ENCODE peak calls at places on chromosomes 5 and 9, in seven cellular contexts. C is ovary; M is A673; T is occipital lobe; H is activated naive CD4-positive, alpha-beta T cell treated with Interleukin-2 at 50 U/mL for 16 hours; I is ELR; G is activated T-cell treated with anti-CD3 and anti-CD28 coated beads, Interleukin-2, amount 50 U/mL, for 1 hour. Y is an unnamed sample.

GRCh38 chr9:21119093-21119770 is 22.4 kb downstream of the IFNW1 start:
- DNase-seq in C (no peak), M (no peak), T (no peak), H (no peak), I (no peak), G (no peak), Y (no peak)

GRCh38 chr9:123925161-123925560 is 4.8 kb downstream of the DENND1A start:
- DNase-seq in C (no peak), M (no peak), T (no peak), H (no peak), I (peak), G (no peak), Y (no peak)

GRCh38 chr5:176609724-176610429 is at the start of gene GPRIN1:
- DNase-seq in C (no peak), M (peak), T (peak), H (peak), I (peak), G (peak), Y (peak)

GRCh38 chr9:35051069-35051967 is 21.1 kb downstream of the VCP start:
- DNase-seq in C (no peak), M (peak), T (no peak), H (peak), I (peak), G (peak), Y (no peak)

GRCh38 chr5:142506046-142506445 is 179.8 kb downstream of the FGF1 start:
- DNase-seq in C (no peak), M (no peak), T (no peak), H (no peak), I (peak), G (no peak), Y (no peak)

GRCh38 chr9:71703172-71703872 is 65.0 kb downstream of the CEMIP2 start:
- DNase-seq in C (no peak), M (no peak), T (no peak), H (no peak), I (no peak), G (no peak), Y (no peak)

GRCh38 chr5:65566505-65566904 is 3.4 kb downstream of the PPWD1 start:
- DNase-seq in C (no peak), M (no peak), T (no peak), H (no peak), I (no peak), G (no peak), Y (no peak)

GRCh38 chr5:100746730-100747129 is 156.4 kb downstream of the ST8SIA4 start:
- DNase-seq in C (no peak), M (no peak), T (no peak), H (no peak), I (no peak), G (no peak), Y (no peak)

GRCh38 chr5:177402271-177403043 is 2.0 kb upstream of the PFN3 start:
- DNase-seq in C (peak), M (peak), T (no peak), H (peak), I (peak), G (peak), Y (no peak)

GRCh38 chr5:95554331-95554646 is 488 bp downstream of the SKIC3 start:
- DNase-seq in C (no peak), M (no peak), T (no peak), H (no peak), I (no peak), G (no peak), Y (no peak)

GRCh38 chr5:144276034-144276822 is 105.6 kb downstream of the KCTD16 start:
- DNase-seq in C (no peak), M (no peak), T (no peak), H (no peak), I (no peak), G (no peak), Y (no peak)

GRCh38 chr5:102910240-102911226 is 155.4 kb downstream of the PAM start:
- DNase-seq in C (no peak), M (peak), T (no peak), H (no peak), I (peak), G (no peak), Y (no peak)

GRCh38 chr5:123502120-123502519 is 9.9 kb upstream of the CSNK1G3 start:
- DNase-seq in C (no peak), M (no peak), T (no peak), H (no peak), I (no peak), G (no peak), Y (no peak)

GRCh38 chr5:83151821-83152220 is 74.5 kb downstream of the XRCC4 start:
- DNase-seq in C (no peak), M (no peak), T (no peak), H (no peak), I (peak), G (no peak), Y (no peak)

GRCh38 chr9:27054841-27055240 is 49.4 kb upstream of the LRRC19 start:
- DNase-seq in C (no peak), M (no peak), T (no peak), H (no peak), I (no peak), G (no peak), Y (no peak)

GRCh38 chr9:15743512-15743911 is 190.7 kb downstream of the CCDC171 start:
- DNase-seq in C (no peak), M (no peak), T (no peak), H (no peak), I (no peak), G (no peak), Y (no peak)

GRCh38 chr5:148697177-148697820 is 43.0 kb upstream of the HTR4 start:
- DNase-seq in C (no peak), M (no peak), T (peak), H (no peak), I (peak), G (no peak), Y (no peak)

GRCh38 chr5:378976-379742 is 57.6 kb downstream of the AHRR start:
- DNase-seq in C (no peak), M (no peak), T (no peak), H (no peak), I (peak), G (peak), Y (no peak)

GRCh38 chr5:60710362-60710761 is 10.4 kb upstream of the DEPDC1B start:
- DNase-seq in C (no peak), M (no peak), T (no peak), H (no peak), I (no peak), G (no peak), Y (no peak)

GRCh38 chr5:93285461-93285860 is 295.6 kb downstream of the NR2F1-AS1 start:
- DNase-seq in C (no peak), M (no peak), T (no peak), H (no peak), I (peak), G (no peak), Y (no peak)

GRCh38 chr5:149381261-149381985 is 2.3 kb upstream of the IL17B start:
- DNase-seq in C (no peak), M (no peak), T (no peak), H (no peak), I (no peak), G (no peak), Y (no peak)

GRCh38 chr9:82117025-82117424 is 128.5 kb downstream of the SPATA31D1 start:
- DNase-seq in C (no peak), M (no peak), T (peak), H (no peak), I (no peak), G (no peak), Y (peak)

GRCh38 chr9:134243778-134244467 is 79.6 kb upstream of the RNU6ATAC start:
- DNase-seq in C (no peak), M (no peak), T (no peak), H (peak), I (no peak), G (peak), Y (no peak)

GRCh38 chr5:19488786-19489185 is 499.2 kb downstream of the CDH18 start:
- DNase-seq in C (no peak), M (no peak), T (no peak), H (no peak), I (no peak), G (no peak), Y (no peak)

GRCh38 chr9:128211551-128212281 is 8.5 kb downstream of the DNM1 start:
- DNase-seq in C (no peak), M (no peak), T (no peak), H (no peak), I (peak), G (no peak), Y (no peak)

GRCh38 chr5:150630459-150631325 is 9.8 kb upstream of the SYNPO start:
- DNase-seq in C (peak), M (no peak), T (no peak), H (no peak), I (peak), G (no peak), Y (peak)

Y was measured in heart right ventricle.